ENCODE peak calls at places on chromosomes 7 and 10, in seven cellular contexts. One of them, this sample, is unnamed.

GRCh38 chr10:20817646-20818045 is 79.5 kb downstream of the NEBL start:
- DNase-seq in ovary: no peak
- DNase-seq in A549: no peak
- DNase-seq in tibial nerve: no peak
- DNase-seq in esophagus squamous epithelium: no peak
- DNase-seq in GM12891: no peak
- DNase-seq in transverse colon: no peak
- DNase-seq in this sample: no peak

GRCh38 chr10:70458329-70459060 is 17.0 kb upstream of the NODAL start:
- DNase-seq in tibial nerve: peak
- DNase-seq in A549: no peak
- DNase-seq in ovary: peak
- DNase-seq in GM12891: no peak
- DNase-seq in transverse colon: peak
- DNase-seq in esophagus squamous epithelium: no peak
- DNase-seq in this sample: peak

GRCh38 chr7:46352335-46352954 is 431.4 kb upstream of the IGFBP3 start:
- DNase-seq in GM12891: peak
- DNase-seq in tibial nerve: no peak
- DNase-seq in ovary: no peak
- DNase-seq in esophagus squamous epithelium: no peak
- DNase-seq in A549: peak
- DNase-seq in transverse colon: no peak
- DNase-seq in this sample: peak

GRCh38 chr10:104735036-104735435 is 93.9 kb downstream of the SORCS3 start:
- DNase-seq in esophagus squamous epithelium: no peak
- DNase-seq in A549: no peak
- DNase-seq in tibial nerve: no peak
- DNase-seq in GM12891: no peak
- DNase-seq in ovary: no peak
- DNase-seq in transverse colon: no peak
- DNase-seq in this sample: no peak

GRCh38 chr7:11341285-11341944 is 367.7 kb downstream of the PHF14 start:
- DNase-seq in transverse colon: no peak
- DNase-seq in A549: no peak
- DNase-seq in ovary: no peak
- DNase-seq in esophagus squamous epithelium: no peak
- DNase-seq in tibial nerve: no peak
- DNase-seq in GM12891: no peak
- DNase-seq in this sample: no peak

GRCh38 chr7:64758151-64758550 is 36.1 kb upstream of the ZNF138 start:
- DNase-seq in ovary: no peak
- DNase-seq in esophagus squamous epithelium: no peak
- DNase-seq in A549: no peak
- DNase-seq in GM12891: no peak
- DNase-seq in transverse colon: no peak
- DNase-seq in tibial nerve: no peak
- DNase-seq in this sample: no peak

GRCh38 chr7:5591547-5591899 is 167.9 kb upstream of the TNRC18 start:
- DNase-seq in tibial nerve: no peak
- DNase-seq in esophagus squamous epithelium: no peak
- DNase-seq in A549: peak
- DNase-seq in GM12891: no peak
- DNase-seq in ovary: peak
- DNase-seq in transverse colon: no peak
- DNase-seq in this sample: peak

GRCh38 chr7:38206071-38206470 is 28.0 kb downstream of the STARD3NL start:
- DNase-seq in A549: no peak
- DNase-seq in ovary: no peak
- DNase-seq in tibial nerve: no peak
- DNase-seq in GM12891: no peak
- DNase-seq in transverse colon: no peak
- DNase-seq in esophagus squamous epithelium: no peak
- DNase-seq in this sample: no peak

GRCh38 chr10:79331709-79332108 is 15.6 kb upstream of the PPIF start:
- DNase-seq in transverse colon: no peak
- DNase-seq in esophagus squamous epithelium: no peak
- DNase-seq in tibial nerve: no peak
- DNase-seq in A549: peak
- DNase-seq in GM12891: no peak
- DNase-seq in ovary: peak
- DNase-seq in this sample: peak

GRCh38 chr7:48366096-48366495 is 194.8 kb downstream of the ABCA13 start:
- DNase-seq in ovary: no peak
- DNase-seq in GM12891: no peak
- DNase-seq in transverse colon: no peak
- DNase-seq in esophagus squamous epithelium: no peak
- DNase-seq in tibial nerve: no peak
- DNase-seq in A549: no peak
- DNase-seq in this sample: no peak

GRCh38 chr7:32072397-32072796 is 2.2 kb upstream of the PDE1C start:
- DNase-seq in ovary: no peak
- DNase-seq in transverse colon: no peak
- DNase-seq in A549: no peak
- DNase-seq in GM12891: no peak
- DNase-seq in tibial nerve: no peak
- DNase-seq in esophagus squamous epithelium: no peak
- DNase-seq in this sample: no peak

GRCh38 chr7:45088821-45089313 is at the start of gene NACAD:
- DNase-seq in transverse colon: peak
- DNase-seq in ovary: peak
- DNase-seq in GM12891: no peak
- DNase-seq in esophagus squamous epithelium: no peak
- DNase-seq in A549: peak
- DNase-seq in tibial nerve: peak
- DNase-seq in this sample: peak

GRCh38 chr7:79459381-79459780 is 5.9 kb upstream of the MAGI2 start:
- DNase-seq in ovary: no peak
- DNase-seq in esophagus squamous epithelium: no peak
- DNase-seq in GM12891: no peak
- DNase-seq in transverse colon: no peak
- DNase-seq in tibial nerve: no peak
- DNase-seq in A549: no peak
- DNase-seq in this sample: no peak

GRCh38 chr7:128916643-128916915 is 6.1 kb upstream of the KCP start:
- DNase-seq in esophagus squamous epithelium: no peak
- DNase-seq in tibial nerve: no peak
- DNase-seq in A549: no peak
- DNase-seq in transverse colon: no peak
- DNase-seq in ovary: no peak
- DNase-seq in GM12891: no peak
- DNase-seq in this sample: no peak

GRCh38 chr10:97708976-97709745 is 4.4 kb upstream of the MARVELD1 start:
- DNase-seq in esophagus squamous epithelium: no peak
- DNase-seq in GM12891: no peak
- DNase-seq in tibial nerve: peak
- DNase-seq in ovary: peak
- DNase-seq in A549: peak
- DNase-seq in transverse colon: peak
- DNase-seq in this sample: peak

GRCh38 chr7:43729214-43729923 is at the start of gene COA1:
- DNase-seq in tibial nerve: peak
- DNase-seq in GM12891: peak
- DNase-seq in transverse colon: peak
- DNase-seq in ovary: peak
- DNase-seq in esophagus squamous epithelium: peak
- DNase-seq in A549: peak
- DNase-seq in this sample: peak
- TF ChIP-seq POLR2A in tibial nerve: peak
- TF ChIP-seq POLR2A in GM12891: peak
- TF ChIP-seq POLR2A in transverse colon: peak
- TF ChIP-seq POLR2A in ovary: peak
- TF ChIP-seq POLR2A in esophagus squamous epithelium: no peak
- TF ChIP-seq POLR2A in A549: peak
- TF ChIP-seq POLR2A in this sample: peak

GRCh38 chr10:125719173-125720001 is at the start of gene EDRF1:
- DNase-seq in esophagus squamous epithelium: peak
- DNase-seq in A549: peak
- DNase-seq in transverse colon: peak
- DNase-seq in GM12891: peak
- DNase-seq in ovary: peak
- DNase-seq in tibial nerve: peak
- DNase-seq in this sample: peak
- TF ChIP-seq POLR2A in esophagus squamous epithelium: peak
- TF ChIP-seq POLR2A in A549: peak
- TF ChIP-seq POLR2A in transverse colon: peak
- TF ChIP-seq POLR2A in GM12891: peak
- TF ChIP-seq POLR2A in ovary: peak
- TF ChIP-seq POLR2A in tibial nerve: peak
- TF ChIP-seq POLR2A in this sample: peak

DNA sequence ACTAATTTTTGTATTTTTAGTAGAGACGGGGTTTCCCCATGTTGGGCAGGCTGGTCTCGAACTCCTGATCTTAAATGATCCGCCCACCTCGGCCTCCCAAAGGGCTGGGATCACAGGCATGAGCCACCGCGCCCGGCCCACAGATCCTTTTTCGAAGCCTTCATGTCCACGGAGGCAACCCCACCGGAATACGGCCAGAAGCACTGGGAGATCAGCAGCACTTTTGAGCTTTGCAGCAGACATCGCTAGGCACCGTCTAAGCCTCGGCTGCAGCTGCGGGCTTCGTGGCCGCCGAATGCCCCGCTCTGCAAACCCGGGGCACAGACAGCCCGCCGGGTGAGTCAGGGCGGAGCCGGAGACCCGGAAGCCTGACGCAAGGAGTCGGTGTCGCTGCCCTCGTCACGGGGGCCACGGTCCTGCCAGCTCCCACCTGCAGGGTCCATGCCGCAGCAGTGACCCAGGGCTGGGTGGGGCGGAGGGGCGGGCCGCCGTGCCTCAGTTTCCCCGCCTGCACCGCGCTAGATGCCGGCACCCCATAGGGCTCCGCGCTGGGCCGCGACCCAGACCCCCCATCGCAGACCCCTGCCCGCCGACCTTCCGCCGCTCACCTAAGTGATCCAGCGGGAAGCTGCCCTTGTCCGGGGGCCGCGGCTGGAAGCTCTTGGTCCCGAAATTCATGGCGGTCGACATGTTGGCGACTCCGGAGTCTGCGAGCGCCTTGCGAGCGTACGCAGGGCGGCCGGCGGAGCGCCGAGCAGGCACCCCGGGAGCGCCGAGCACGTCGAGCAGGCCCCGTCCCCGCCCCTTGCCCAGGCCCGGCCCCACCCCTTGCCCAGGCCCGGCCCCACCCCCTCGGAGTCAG is at the start of gene COX19:
- DNase-seq in A549: peak
- DNase-seq in GM12891: peak
- DNase-seq in tibial nerve: peak
- DNase-seq in esophagus squamous epithelium: peak
- DNase-seq in transverse colon: peak
- DNase-seq in ovary: peak
- DNase-seq in this sample: peak
- TF ChIP-seq POLR2A in A549: peak
- TF ChIP-seq POLR2A in GM12891: peak
- TF ChIP-seq POLR2A in tibial nerve: peak
- TF ChIP-seq POLR2A in esophagus squamous epithelium: peak
- TF ChIP-seq POLR2A in transverse colon: peak
- TF ChIP-seq POLR2A in ovary: peak
- TF ChIP-seq POLR2A in this sample: peak

GRCh38 chr7:99485094-99485493 is 12.4 kb downstream of the ZNF789 start:
- DNase-seq in tibial nerve: no peak
- DNase-seq in ovary: no peak
- DNase-seq in A549: no peak
- DNase-seq in GM12891: no peak
- DNase-seq in transverse colon: no peak
- DNase-seq in esophagus squamous epithelium: no peak
- DNase-seq in this sample: no peak
- TF ChIP-seq POLR2A in tibial nerve: no peak
- TF ChIP-seq POLR2A in ovary: no peak
- TF ChIP-seq POLR2A in A549: no peak
- TF ChIP-seq POLR2A in GM12891: no peak
- TF ChIP-seq POLR2A in transverse colon: no peak
- TF ChIP-seq POLR2A in esophagus squamous epithelium: no peak
- TF ChIP-seq POLR2A in this sample: no peak

GRCh38 chr7:102313997-102314780 is 27.5 kb downstream of the SH2B2 start:
- DNase-seq in ovary: no peak
- DNase-seq in A549: no peak
- DNase-seq in esophagus squamous epithelium: no peak
- DNase-seq in transverse colon: no peak
- DNase-seq in GM12891: peak
- DNase-seq in tibial nerve: no peak
- DNase-seq in this sample: no peak

GRCh38 chr7:102312317-102312716 is 25.6 kb downstream of the SH2B2 start:
- DNase-seq in tibial nerve: no peak
- DNase-seq in GM12891: no peak
- DNase-seq in transverse colon: no peak
- DNase-seq in A549: no peak
- DNase-seq in ovary: no peak
- DNase-seq in esophagus squamous epithelium: no peak
- DNase-seq in this sample: no peak

GRCh38 chr7:102305414-102306268 is 19.0 kb downstream of the SH2B2 start:
- DNase-seq in A549: no peak
- DNase-seq in tibial nerve: no peak
- DNase-seq in esophagus squamous epithelium: no peak
- DNase-seq in GM12891: no peak
- DNase-seq in transverse colon: peak
- DNase-seq in ovary: no peak
- DNase-seq in this sample: no peak

GRCh38 chr7:102306916-102307677 is 20.4 kb downstream of the SH2B2 start:
- DNase-seq in A549: no peak
- DNase-seq in esophagus squamous epithelium: peak
- DNase-seq in transverse colon: peak
- DNase-seq in GM12891: peak
- DNase-seq in ovary: no peak
- DNase-seq in tibial nerve: no peak
- DNase-seq in this sample: peak

DNA sequence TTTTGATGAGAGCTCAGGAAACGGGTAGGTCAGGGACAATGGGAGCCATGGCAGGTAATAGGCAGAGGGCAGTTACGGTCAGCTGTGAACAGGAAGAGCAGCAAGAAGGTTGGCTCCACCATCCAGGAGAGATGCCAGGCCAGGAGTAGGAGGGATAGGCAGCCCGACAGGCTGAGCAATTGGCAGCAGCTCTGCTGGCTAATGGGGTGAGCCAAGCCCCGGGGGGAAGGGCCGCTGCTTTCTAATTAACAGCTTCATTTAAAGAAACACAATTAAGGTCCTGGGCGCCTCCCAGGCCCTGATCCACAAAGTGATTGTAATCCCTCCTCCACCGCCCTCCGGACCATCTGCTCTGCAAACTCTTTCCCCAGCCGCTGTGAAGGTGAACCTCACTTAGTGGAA is 23.7 kb downstream of the SH2B2 start:
- DNase-seq in GM12891: no peak
- DNase-seq in transverse colon: no peak
- DNase-seq in tibial nerve: no peak
- DNase-seq in ovary: no peak
- DNase-seq in esophagus squamous epithelium: no peak
- DNase-seq in A549: no peak
- DNase-seq in this sample: no peak
- TF ChIP-seq POLR2A in GM12891: no peak
- TF ChIP-seq POLR2A in transverse colon: no peak
- TF ChIP-seq POLR2A in tibial nerve: no peak
- TF ChIP-seq POLR2A in ovary: no peak
- TF ChIP-seq POLR2A in esophagus squamous epithelium: no peak
- TF ChIP-seq POLR2A in A549: no peak
- TF ChIP-seq POLR2A in this sample: no peak